ENCODE peak calls at places on chromosome 17, in five cellular contexts. One of them, this sample, is unnamed. For H3K4me1, the result is how much of the 10 kb centered on the place peaks cover.

GRCh38 chr17:80989586-80989913 is 2.1 kb upstream of the CHMP6 start:
- DNase-seq in GM23248: no peak
- DNase-seq in aorta: no peak
- DNase-seq in PC-3: peak
- DNase-seq in GM23338: no peak
- DNase-seq in this sample: no peak

GRCh38 chr17:6078370-6078950 is 8.3 kb downstream of the WSCD1 start:
- DNase-seq in aorta: no peak
- DNase-seq in PC-3: no peak
- DNase-seq in GM23338: no peak
- DNase-seq in GM23248: no peak
- DNase-seq in this sample: no peak

GRCh38 chr17:29914819-29915537 is 15.1 kb downstream of the SSH2 start:
- DNase-seq in GM23248: no peak
- DNase-seq in PC-3: no peak
- DNase-seq in GM23338: no peak
- DNase-seq in aorta: no peak
- DNase-seq in this sample: no peak

GRCh38 chr17:65495255-65496060 is 66.0 kb downstream of the AXIN2 start:
- DNase-seq in GM23338: peak
- DNase-seq in aorta: no peak
- DNase-seq in PC-3: no peak
- DNase-seq in GM23248: no peak
- DNase-seq in this sample: peak

GRCh38 chr17:80850817-80851216 is 140.8 kb upstream of the CHMP6 start:
- DNase-seq in PC-3: no peak
- DNase-seq in aorta: no peak
- DNase-seq in GM23248: no peak
- DNase-seq in GM23338: no peak
- DNase-seq in this sample: no peak

GRCh38 chr17:11564483-11565380 is 33.5 kb upstream of the DNAH9 start:
- DNase-seq in GM23248: no peak
- DNase-seq in PC-3: no peak
- DNase-seq in aorta: no peak
- DNase-seq in GM23338: no peak
- DNase-seq in this sample: no peak

GRCh38 chr17:964881-965280 is 14.7 kb downstream of the NXN start:
- DNase-seq in GM23338: no peak
- DNase-seq in PC-3: no peak
- DNase-seq in aorta: no peak
- DNase-seq in GM23248: no peak
- DNase-seq in this sample: no peak

GRCh38 chr17:65053354-65053881 is 3.1 kb downstream of the GNA13 start:
- DNase-seq in GM23248: no peak
- DNase-seq in GM23338: no peak
- DNase-seq in aorta: no peak
- DNase-seq in PC-3: no peak
- DNase-seq in this sample: no peak

GRCh38 chr17:75380315-75380714 is 25.2 kb downstream of the GRB2 start:
- DNase-seq in GM23248: no peak
- DNase-seq in PC-3: no peak
- DNase-seq in aorta: no peak
- DNase-seq in GM23338: no peak
- DNase-seq in this sample: no peak

GRCh38 chr17:72588961-72589360 is 468.1 kb downstream of the SOX9 start:
- DNase-seq in GM23338: no peak
- DNase-seq in PC-3: peak
- DNase-seq in aorta: no peak
- DNase-seq in GM23248: no peak
- DNase-seq in this sample: peak

GRCh38 chr17:55295411-55296170 is 30.8 kb downstream of the HLF start:
- DNase-seq in GM23248: peak
- DNase-seq in GM23338: peak
- DNase-seq in PC-3: peak
- DNase-seq in aorta: no peak
- DNase-seq in this sample: no peak

GRCh38 chr17:78962345-78962983 is 17.3 kb downstream of the LGALS3BP start:
- DNase-seq in aorta: no peak
- DNase-seq in GM23338: no peak
- DNase-seq in PC-3: peak
- DNase-seq in GM23248: peak
- DNase-seq in this sample: no peak

GRCh38 chr17:16027708-16028584 is 28.3 kb downstream of the TTC19 start:
- DNase-seq in GM23338: no peak
- DNase-seq in GM23248: peak
- DNase-seq in aorta: no peak
- DNase-seq in PC-3: peak
- DNase-seq in this sample: no peak

GRCh38 chr17:41812176-41813038 is at the start of gene FKBP10:
- DNase-seq in GM23248: peak
- DNase-seq in GM23338: peak
- DNase-seq in aorta: peak
- DNase-seq in PC-3: peak
- DNase-seq in this sample: no peak

GRCh38 chr17:74704536-74704935 is 8.2 kb downstream of the CD300LF start:
- DNase-seq in GM23338: no peak
- DNase-seq in GM23248: no peak
- DNase-seq in aorta: no peak
- DNase-seq in PC-3: no peak
- DNase-seq in this sample: peak

GRCh38 chr17:8163978-8164814 is 1.4 kb upstream of the VAMP2 start:
- DNase-seq in PC-3: no peak
- DNase-seq in GM23338: peak
- DNase-seq in aorta: peak
- DNase-seq in GM23248: peak
- DNase-seq in this sample: peak

GRCh38 chr17:2084766-2085647 is 30.1 kb downstream of the HIC1 start:
- DNase-seq in GM23338: no peak
- DNase-seq in aorta: no peak
- DNase-seq in PC-3: peak
- DNase-seq in GM23248: peak
- DNase-seq in this sample: no peak
- H3K4me1 ChIP-seq in GM23338: under half
- H3K4me1 ChIP-seq in aorta: under half
- H3K4me1 ChIP-seq in PC-3: under half
- H3K4me1 ChIP-seq in GM23248: half or more
- H3K4me1 ChIP-seq in this sample: under half

GRCh38 chr17:57657211-57657610 is 87.9 kb downstream of the CCDC182 start:
- DNase-seq in aorta: no peak
- DNase-seq in PC-3: no peak
- DNase-seq in GM23248: no peak
- DNase-seq in GM23338: no peak
- DNase-seq in this sample: no peak
- H3K27ac ChIP-seq in aorta: no peak
- H3K27ac ChIP-seq in PC-3: no peak
- H3K27ac ChIP-seq in GM23248: no peak
- H3K27ac ChIP-seq in GM23338: no peak
- H3K27ac ChIP-seq in this sample: no peak

GRCh38 chr17:39166437-39167335 is 725 bp upstream of the ARL5C start:
- DNase-seq in GM23338: no peak
- DNase-seq in aorta: no peak
- DNase-seq in PC-3: no peak
- DNase-seq in GM23248: no peak
- DNase-seq in this sample: no peak
- H3K4me1 ChIP-seq in GM23338: under half
- H3K4me1 ChIP-seq in aorta: under half
- H3K4me1 ChIP-seq in PC-3: under half
- H3K4me1 ChIP-seq in GM23248: under half
- H3K4me1 ChIP-seq in this sample: under half

GRCh38 chr17:62566996-62567578 is 60.4 kb upstream of the MRC2 start:
- DNase-seq in GM23248: no peak
- DNase-seq in aorta: no peak
- DNase-seq in PC-3: no peak
- DNase-seq in GM23338: no peak
- DNase-seq in this sample: no peak

GRCh38 chr17:62562656-62563055 is 64.8 kb upstream of the MRC2 start:
- DNase-seq in PC-3: peak
- DNase-seq in aorta: no peak
- DNase-seq in GM23338: no peak
- DNase-seq in GM23248: peak
- DNase-seq in this sample: no peak

GRCh38 chr17:62565817-62566216 is 61.7 kb upstream of the MRC2 start:
- DNase-seq in PC-3: peak
- DNase-seq in GM23248: peak
- DNase-seq in aorta: no peak
- DNase-seq in GM23338: no peak
- DNase-seq in this sample: no peak
- H3K27ac ChIP-seq in PC-3: peak
- H3K27ac ChIP-seq in GM23248: peak
- H3K27ac ChIP-seq in aorta: no peak
- H3K27ac ChIP-seq in GM23338: no peak
- H3K27ac ChIP-seq in this sample: no peak

GRCh38 chr17:10114931-10115535 is 83.4 kb downstream of the GAS7 start:
- DNase-seq in aorta: peak
- DNase-seq in GM23248: peak
- DNase-seq in PC-3: peak
- DNase-seq in GM23338: no peak
- DNase-seq in this sample: peak
- H3K4me1 ChIP-seq in aorta: under half
- H3K4me1 ChIP-seq in GM23248: under half
- H3K4me1 ChIP-seq in PC-3: under half
- H3K4me1 ChIP-seq in GM23338: under half
- H3K4me1 ChIP-seq in this sample: under half

GRCh38 chr17:63834431-63835166 is 7.1 kb upstream of the FTSJ3 start:
- DNase-seq in GM23248: peak
- DNase-seq in aorta: no peak
- DNase-seq in PC-3: peak
- DNase-seq in GM23338: peak
- DNase-seq in this sample: peak
- H3K27ac ChIP-seq in GM23248: peak
- H3K27ac ChIP-seq in aorta: no peak
- H3K27ac ChIP-seq in PC-3: no peak
- H3K27ac ChIP-seq in GM23338: no peak
- H3K27ac ChIP-seq in this sample: no peak

GRCh38 chr17:45292696-45293412 is 24.0 kb downstream of the MAP3K14 start:
- DNase-seq in GM23338: no peak
- DNase-seq in GM23248: no peak
- DNase-seq in PC-3: no peak
- DNase-seq in aorta: no peak
- DNase-seq in this sample: no peak

GRCh38 chr17:45291170-45291805 is 25.5 kb downstream of the MAP3K14 start:
- DNase-seq in GM23248: no peak
- DNase-seq in GM23338: no peak
- DNase-seq in aorta: peak
- DNase-seq in PC-3: no peak
- DNase-seq in this sample: no peak

GRCh38 chr17:45288825-45289224 is 26.9 kb upstream of the SPATA32 start:
- DNase-seq in PC-3: no peak
- DNase-seq in aorta: no peak
- DNase-seq in GM23248: no peak
- DNase-seq in GM23338: no peak
- DNase-seq in this sample: no peak

GRCh38 chr17:45289316-45290268 is 27.2 kb downstream of the MAP3K14 start:
- DNase-seq in aorta: no peak
- DNase-seq in GM23248: no peak
- DNase-seq in PC-3: no peak
- DNase-seq in GM23338: no peak
- DNase-seq in this sample: no peak

GRCh38 chr17:45290269-45290765 is 26.5 kb downstream of the MAP3K14 start:
- DNase-seq in aorta: no peak
- DNase-seq in PC-3: no peak
- DNase-seq in GM23248: no peak
- DNase-seq in GM23338: no peak
- DNase-seq in this sample: no peak
- H3K4me1 ChIP-seq in aorta: under half
- H3K4me1 ChIP-seq in PC-3: under half
- H3K4me1 ChIP-seq in GM23248: under half
- H3K4me1 ChIP-seq in GM23338: under half
- H3K4me1 ChIP-seq in this sample: under half